ENCODE peak calls at places on chromosomes 13 and 19, in ten cellular contexts. R is T-cell, Q is endothelial cell, S is HT1080, O is psoas muscle, K is ureter, I is breast epithelium, N is nephron progenitor cell, B is heart left ventricle, T is fibroblast of mammary gland. D is an unnamed sample.

GRCh38 chr13:28499579-28499978 is 4.7 kb upstream of the FLT1 start:
- DNase-seq in R (no peak), K (no peak), B (no peak), N (no peak), Q (no peak), O (no peak), S (peak), T (peak), I (no peak), D (no peak)

GRCh38 chr13:38262211-38262610 is 87.4 kb upstream of the UFM1 start:
- DNase-seq in I (no peak), N (no peak), T (peak), Q (no peak), S (no peak), R (no peak), K (no peak), B (no peak), O (no peak), D (no peak)

GRCh38 chr19:10346509-10346908 is 7.1 kb upstream of the ICAM3 start:
- DNase-seq in N (no peak), S (no peak), K (no peak), O (no peak), R (no peak), B (no peak), I (no peak), T (peak), Q (no peak), D (no peak)

GRCh38 chr19:4007836-4008539 is 452 bp downstream of the PIAS4 start:
- DNase-seq in S (no peak), Q (no peak), I (peak), R (peak), K (no peak), O (peak), B (no peak), T (no peak), N (peak), D (no peak)

GRCh38 chr19:41997121-41997850 is 3.3 kb upstream of the ATP1A3 start:
- DNase-seq in O (no peak), T (peak), K (no peak), R (peak), Q (peak), S (peak), I (no peak), B (no peak), N (peak), D (peak)

GRCh38 chr19:3440082-3440481 is 40.2 kb downstream of the SMIM24 start:
- DNase-seq in S (no peak), B (no peak), I (no peak), N (no peak), O (peak), R (peak), T (peak), Q (peak), K (no peak), D (peak)

GRCh38 chr19:13748169-13748884 is 16.0 kb upstream of the MRI1 start:
- DNase-seq in S (no peak), K (no peak), O (no peak), I (no peak), B (no peak), T (peak), R (peak), Q (no peak), N (no peak), D (peak)

GRCh38 chr19:3801412-3802096 is 15.4 kb upstream of the MATK start:
- DNase-seq in T (no peak), N (peak), K (no peak), S (no peak), O (no peak), R (peak), I (peak), B (peak), Q (peak), D (no peak)

GRCh38 chr13:57843555-57843954 is 212.0 kb downstream of the PCDH17 start:
- DNase-seq in O (no peak), K (no peak), I (no peak), N (no peak), Q (no peak), B (no peak), S (no peak), R (no peak), T (no peak), D (no peak)

GRCh38 chr13:46134961-46135522 is 30.2 kb upstream of the CPB2 start:
- DNase-seq in I (peak), T (no peak), B (no peak), R (no peak), N (peak), Q (no peak), K (peak), O (no peak), S (peak), D (no peak)

GRCh38 chr19:23283925-23284324 is 33.7 kb upstream of the ZNF724 start:
- DNase-seq in Q (peak), T (peak), K (peak), R (peak), S (peak), N (peak), I (peak), B (peak), O (no peak), D (peak)

GRCh38 chr13:96904232-96904631 is 90.0 kb downstream of the OXGR1 start:
- DNase-seq in B (no peak), S (no peak), T (no peak), N (no peak), Q (no peak), O (no peak), K (no peak), I (no peak), R (no peak), D (no peak)

GRCh38 chr13:77338961-77339401 is 12.1 kb upstream of the MYCBP2 start:
- DNase-seq in B (no peak), O (no peak), Q (no peak), I (no peak), N (no peak), R (no peak), S (no peak), K (no peak), T (no peak), D (no peak)

GRCh38 chr13:101127741-101128353 is 288.5 kb downstream of the NALCN start:
- DNase-seq in R (peak), O (no peak), N (peak), I (no peak), Q (peak), S (peak), T (peak), K (no peak), B (no peak), D (peak)

GRCh38 chr13:41098761-41099160 is 33.8 kb downstream of the KBTBD6 start:
- DNase-seq in Q (no peak), K (no peak), T (no peak), S (no peak), B (no peak), R (no peak), I (no peak), N (no peak), O (no peak), D (no peak)

GRCh38 chr19:6590458-6591319 is at the start of gene CD70:
- DNase-seq in K (no peak), I (no peak), N (peak), B (no peak), Q (peak), T (no peak), O (no peak), R (peak), S (peak), D (no peak)

GRCh38 chr19:2308114-2308556 is at the start of gene LINGO3:
- DNase-seq in I (no peak), N (peak), Q (no peak), S (no peak), K (no peak), T (no peak), B (no peak), R (no peak), O (no peak), D (no peak)

GRCh38 chr13:30569901-30570576 is 47.7 kb upstream of the USPL1 start:
- DNase-seq in N (no peak), O (no peak), I (peak), B (peak), R (no peak), Q (no peak), K (peak), S (peak), T (peak), D (peak)

GRCh38 chr19:48722196-48722708 is 2.7 kb upstream of the MAMSTR start:
- DNase-seq in T (no peak), Q (no peak), I (no peak), K (no peak), S (no peak), N (no peak), B (no peak), O (no peak), R (no peak), D (no peak)

GRCh38 chr19:30073152-30074000 is 131.3 kb downstream of the URI1 start:
- DNase-seq in T (no peak), O (peak), S (no peak), N (no peak), R (no peak), I (no peak), Q (no peak), K (no peak), B (no peak), D (no peak)

GRCh38 chr19:47411101-47411500 is 8.2 kb downstream of the MEIS3 start:
- DNase-seq in O (no peak), K (no peak), B (no peak), S (no peak), T (no peak), I (no peak), R (no peak), Q (no peak), N (no peak), D (peak)

GRCh38 chr13:112693831-112694497 is 4.1 kb downstream of the ATP11A start:
- DNase-seq in R (no peak), S (no peak), K (no peak), B (peak), O (no peak), T (peak), Q (no peak), I (no peak), N (no peak), D (no peak)

GRCh38 chr13:77359171-77359570 is 32.3 kb upstream of the MYCBP2 start:
- DNase-seq in I (no peak), K (no peak), N (no peak), O (no peak), B (no peak), T (no peak), R (no peak), Q (no peak), S (no peak), D (no peak)

GRCh38 chr19:32407004-32407992 is 1.7 kb downstream of the DPY19L3 start:
- DNase-seq in K (no peak), O (peak), N (peak), Q (no peak), R (no peak), T (peak), S (peak), B (no peak), I (no peak), D (peak)

GRCh38 chr19:16670291-16670690 is 9.4 kb downstream of the TMEM38A start:
- DNase-seq in S (no peak), N (no peak), O (no peak), I (no peak), R (no peak), Q (no peak), K (no peak), B (no peak), T (no peak), D (no peak)

GRCh38 chr13:94112227-94112626 is 367.3 kb downstream of the DCT start:
- DNase-seq in I (no peak), Q (no peak), O (no peak), B (no peak), T (peak), K (no peak), N (no peak), R (no peak), S (peak), D (peak)

GRCh38 chr19:29988351-29988750 is 46.3 kb downstream of the URI1 start:
- DNase-seq in B (no peak), R (no peak), K (no peak), O (no peak), N (no peak), Q (no peak), T (no peak), I (no peak), S (no peak), D (no peak)

GRCh38 chr19:40603071-40603718 is 2.0 kb downstream of the LTBP4 start:
- DNase-seq in R (no peak), N (no peak), T (no peak), K (no peak), S (no peak), O (no peak), Q (no peak), I (no peak), B (no peak), D (no peak)

GRCh38 chr13:43865892-43866291 is 13.6 kb downstream of the CCDC122 start:
- DNase-seq in T (peak), B (no peak), R (no peak), O (no peak), I (no peak), S (peak), N (no peak), Q (no peak), K (no peak), D (peak)

GRCh38 chr13:25249001-25249543 is 38.2 kb downstream of the MTMR6 start:
- DNase-seq in N (no peak), R (no peak), K (no peak), O (no peak), Q (no peak), T (peak), I (no peak), B (no peak), S (no peak), D (peak)

GRCh38 chr19:31821346-31821745 is 472.1 kb upstream of the TSHZ3 start:
- DNase-seq in T (no peak), K (no peak), Q (no peak), B (no peak), S (no peak), N (no peak), O (no peak), R (no peak), I (no peak), D (no peak)

GRCh38 chr13:70432276-70432805 is 324.1 kb upstream of the KLHL1 start:
- DNase-seq in B (no peak), T (no peak), Q (no peak), S (no peak), N (no peak), I (no peak), K (no peak), O (no peak), R (no peak), D (no peak)

GRCh38 chr13:30173301-30173605 is 134.1 kb downstream of the KATNAL1 start:
- DNase-seq in T (no peak), K (no peak), I (no peak), N (no peak), Q (no peak), B (no peak), R (no peak), S (no peak), O (no peak), D (no peak)